ENCODE peak calls at places on chromosomes 4 and X, in four cellular contexts. W is K562, P is HepG2, N is Panc1. S is an unnamed sample.
A peak's percentile ranks its signal among the peaks of the same experiment; 100 is the strongest.

GRCh38 chrX:79117078-79117477 is 27.4 kb upstream of the GPR174 start:
- DNase-seq in W (no peak), P (no peak), N (no peak), S (no peak)

GRCh38 chrX:49878128-49878833 is 1.0 kb upstream of the USP27X start:
- DNase-seq in P (no peak), W (peak; percentile 49), N (no peak), S (no peak)

GRCh38 chr4:69823481-69824186 is 36.3 kb downstream of the SULT1E1 start:
- DNase-seq in N (no peak), P (peak; percentile 98), W (no peak), S (peak; percentile 18)

GRCh38 chr4:163554870-163555465 is 60.5 kb downstream of the TMA16 start:
- DNase-seq in P (no peak), W (peak; percentile 19), N (no peak), S (no peak)

GRCh38 chr4:53599632-53600031 is 8.3 kb upstream of the LNX1 start:
- DNase-seq in N (no peak), P (no peak), W (no peak), S (no peak)

GRCh38 chr4:76987153-76987562 is 37.6 kb downstream of the SEPTIN11 start:
- DNase-seq in N (no peak), W (no peak), P (no peak), S (no peak)

GRCh38 chr4:24477919-24478318 is 106.4 kb downstream of the DHX15 start:
- DNase-seq in N (no peak), P (no peak), W (no peak), S (no peak)

GRCh38 chr4:128517739-128518510 is 230.3 kb upstream of the PGRMC2 start:
- DNase-seq in W (peak; percentile 89), N (peak; percentile 56), P (peak; percentile 68), S (peak; percentile 56)

GRCh38 chr4:167282171-167282864 is 48.0 kb upstream of the SPOCK3 start:
- DNase-seq in W (no peak), N (peak; percentile 17), P (no peak), S (no peak)

GRCh38 chr4:185847352-185848078 is 35.5 kb upstream of the SORBS2 start:
- DNase-seq in W (no peak), P (peak; percentile 36), N (no peak), S (no peak)

GRCh38 chr4:155592568-155593343 is 73.9 kb upstream of the GUCY1A1 start:
- DNase-seq in P (no peak), W (no peak), N (no peak), S (no peak)

GRCh38 chr4:101792056-101792575 is 1.6 kb downstream of the BANK1 start:
- DNase-seq in W (no peak), P (no peak), N (no peak), S (no peak)

GRCh38 chr4:22435652-22436051 is 80.2 kb downstream of the ADGRA3 start:
- DNase-seq in N (no peak), P (no peak), W (no peak), S (no peak)

GRCh38 chr4:14225683-14226207 is 598.2 kb upstream of the BOD1L1 start:
- DNase-seq in W (no peak), P (no peak), N (no peak), S (no peak)

GRCh38 chr4:156941940-156942548 is 29.6 kb downstream of the PDGFC start:
- DNase-seq in P (peak; percentile 98), N (no peak), W (no peak), S (no peak)

GRCh38 chrX:79708581-79708980 is 306.0 kb upstream of the TBX22 start:
- DNase-seq in W (no peak), P (no peak), N (no peak), S (no peak)

DNA sequence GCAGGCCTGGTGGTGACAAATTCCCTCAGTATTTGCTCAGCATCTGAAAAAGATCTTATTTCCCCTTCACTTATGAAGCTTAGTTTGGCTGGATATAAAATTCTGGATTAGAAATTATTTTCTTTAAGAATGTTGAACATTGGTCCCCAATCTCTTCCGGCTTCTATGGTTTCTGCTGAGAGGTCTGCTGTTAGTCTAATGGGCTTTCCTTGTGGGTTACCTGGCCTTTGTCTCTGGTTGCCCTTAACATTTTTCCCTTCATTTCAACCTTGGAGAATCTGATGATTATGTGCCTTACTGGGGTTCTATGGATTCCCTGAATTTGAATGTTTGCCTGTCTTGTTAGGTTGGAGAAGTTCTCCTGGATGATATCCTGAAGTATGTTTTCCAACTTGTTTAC is 17.4 kb upstream of the TMPRSS11F start:
- DNase-seq in P (no peak), N (no peak), W (no peak), S (no peak)
- TF ChIP-seq TCF7L2 in P (no peak), N (no peak), W (no peak), S (no peak)

GRCh38 chrX:38627683-38628082 is 66.3 kb downstream of the TSPAN7 start:
- DNase-seq in N (peak; percentile 18), W (peak; percentile 68), P (peak; percentile 45), S (peak; percentile 22)
- TF ChIP-seq TCF7L2 in N (no peak), W (no peak), P (no peak), S (no peak)

DNA sequence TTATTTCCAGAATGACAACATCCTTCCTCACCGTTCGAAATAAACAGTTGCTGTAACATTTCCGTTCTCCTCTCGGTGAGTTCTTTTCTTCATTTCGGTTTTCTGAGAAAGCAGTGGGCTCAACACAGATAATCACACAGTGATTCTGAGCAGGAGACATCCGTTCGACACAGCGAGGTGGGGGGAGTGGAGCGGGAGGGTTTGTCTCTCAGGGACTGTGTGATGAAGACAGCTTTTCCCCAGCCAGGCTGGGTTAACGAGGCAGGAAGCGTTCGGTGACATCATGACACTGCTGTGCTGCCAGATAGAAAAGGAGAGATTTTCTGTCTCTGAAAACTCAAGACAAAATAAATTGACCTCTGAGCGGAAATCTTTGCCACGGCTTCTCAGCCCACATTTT is 119.3 kb downstream of the CRLF2 start:
- DNase-seq in N (no peak), P (no peak), W (no peak), S (no peak)
- TF ChIP-seq TCF7L2 in N (no peak), P (no peak), W (no peak), S (no peak)

DNA sequence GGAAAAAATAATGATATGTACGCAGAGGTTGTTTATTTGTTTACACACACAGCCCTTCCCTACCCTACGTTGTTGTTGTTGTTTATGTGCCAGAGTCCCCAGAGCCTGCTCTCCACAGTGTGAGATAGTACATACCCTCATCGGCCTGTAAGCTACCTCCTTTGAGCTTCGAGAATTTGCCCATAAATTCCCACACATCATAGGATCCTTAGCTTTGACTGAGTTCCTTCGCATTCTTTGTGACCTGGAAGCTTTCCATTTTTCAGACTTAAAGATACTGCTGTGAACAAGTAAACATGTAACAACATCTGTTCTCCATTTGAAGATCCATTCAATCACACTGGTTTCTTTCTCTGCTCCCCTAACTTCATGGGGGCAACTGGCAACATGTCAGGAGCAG is 114.4 kb downstream of the IRF2 start:
- DNase-seq in P (no peak), N (no peak), W (no peak), S (no peak)
- TF ChIP-seq TCF7L2 in P (no peak), N (no peak), W (no peak), S (no peak)

S was measured in HCT116.